ENCODE peak calls at places on chromosomes 11 and 22, in eight cellular contexts. H, Z, G, X, F, C, S and W are unnamed samples.

GRCh38 chr22:38734203-38735100 is 21.3 kb downstream of the SUN2 start:
- DNase-seq in H (no peak), Z (no peak), G (peak), X (no peak), F (no peak), C (no peak), S (no peak), W (no peak)

GRCh38 chr11:60762851-60763691 is 6.4 kb downstream of the MS4A15 start:
- DNase-seq in H (peak), Z (no peak), G (no peak), X (no peak), F (no peak), C (no peak), S (no peak), W (no peak)

GRCh38 chr11:20668844-20669832 is at the start of gene NELL1:
- DNase-seq in H (no peak), Z (peak), G (peak), X (no peak), F (no peak), C (no peak), S (no peak), W (no peak)

GRCh38 chr11:5712507-5712906 is 22.9 kb downstream of the TRIM22 start:
- DNase-seq in H (no peak), Z (peak), G (no peak), X (no peak), F (no peak), C (no peak), S (no peak), W (no peak)

GRCh38 chr11:5620606-5621521 is 3.9 kb upstream of the TRIM34 start:
- DNase-seq in H (no peak), Z (peak), G (no peak), X (no peak), F (peak), C (peak), S (peak), W (no peak)

GRCh38 chr11:110989734-110990133 is 255.8 kb upstream of the POU2AF2 start:
- DNase-seq in H (no peak), Z (peak), G (no peak), X (peak), F (peak), C (peak), S (no peak), W (no peak)

GRCh38 chr22:41526802-41527799 is 17.2 kb downstream of the POLR3H start:
- DNase-seq in H (no peak), Z (peak), G (no peak), X (peak), F (no peak), C (peak), S (no peak), W (no peak)

GRCh38 chr22:33874206-33874605 is 46.1 kb downstream of the LARGE1 start:
- DNase-seq in H (no peak), Z (no peak), G (no peak), X (no peak), F (no peak), C (no peak), S (no peak), W (no peak)

GRCh38 chr11:7577883-7578242 is 64.1 kb downstream of the PPFIBP2 start:
- DNase-seq in H (no peak), Z (peak), G (no peak), X (no peak), F (no peak), C (peak), S (no peak), W (no peak)

GRCh38 chr11:8250981-8251620 is 12.6 kb downstream of the LMO1 start:
- DNase-seq in H (no peak), Z (no peak), G (no peak), X (no peak), F (no peak), C (no peak), S (no peak), W (no peak)

GRCh38 chr11:130403301-130403804 is 25.1 kb downstream of the ADAMTS8 start:
- DNase-seq in H (no peak), Z (peak), G (no peak), X (peak), F (peak), C (peak), S (peak), W (peak)

GRCh38 chr11:21820176-21820575 is 372.7 kb upstream of the ANO5 start:
- DNase-seq in H (no peak), Z (no peak), G (no peak), X (no peak), F (no peak), C (no peak), S (no peak), W (no peak)

GRCh38 chr11:94127632-94128031 is 1.0 kb upstream of the PANX1 start:
- DNase-seq in H (no peak), Z (no peak), G (no peak), X (no peak), F (no peak), C (no peak), S (no peak), W (no peak)

GRCh38 chr11:121249039-121249663 is 43.4 kb upstream of the SC5D start:
- DNase-seq in H (no peak), Z (peak), G (no peak), X (no peak), F (no peak), C (peak), S (peak), W (peak)

GRCh38 chr11:8043756-8044155 is 37.3 kb upstream of the TUB start:
- DNase-seq in H (no peak), Z (no peak), G (no peak), X (no peak), F (no peak), C (no peak), S (no peak), W (no peak)

GRCh38 chr11:47864910-47865309 is 16.8 kb upstream of the NUP160 start:
- DNase-seq in H (no peak), Z (no peak), G (no peak), X (no peak), F (no peak), C (peak), S (no peak), W (no peak)

GRCh38 chr22:31952094-31952401 is 7.7 kb downstream of the YWHAH start:
- DNase-seq in H (no peak), Z (peak), G (no peak), X (no peak), F (no peak), C (no peak), S (no peak), W (no peak)

GRCh38 chr11:1305063-1305495 is 4.4 kb downstream of the TOLLIP start:
- DNase-seq in H (no peak), Z (no peak), G (no peak), X (no peak), F (no peak), C (no peak), S (no peak), W (no peak)

GRCh38 chr11:134843020-134843419 is 431.0 kb upstream of the B3GAT1 start:
- DNase-seq in H (no peak), Z (no peak), G (no peak), X (no peak), F (no peak), C (no peak), S (no peak), W (no peak)

GRCh38 chr22:50738649-50739227 is 734 bp downstream of the ACR start:
- DNase-seq in H (no peak), Z (no peak), G (no peak), X (no peak), F (no peak), C (no peak), S (no peak), W (no peak)

GRCh38 chr11:72191961-72192381 is at the start of gene FOLR1:
- DNase-seq in H (no peak), Z (no peak), G (no peak), X (no peak), F (no peak), C (no peak), S (no peak), W (no peak)

GRCh38 chr22:44399906-44400762 is 87.4 kb upstream of the SHISAL1 start:
- DNase-seq in H (no peak), Z (no peak), G (no peak), X (no peak), F (no peak), C (no peak), S (no peak), W (no peak)

GRCh38 chr11:79236541-79236971 is 204.3 kb downstream of the TENM4 start:
- DNase-seq in H (no peak), Z (peak), G (no peak), X (peak), F (peak), C (peak), S (no peak), W (no peak)

GRCh38 chr11:59822989-59823566 is 12.5 kb upstream of the MRPL16 start:
- DNase-seq in H (no peak), Z (peak), G (no peak), X (no peak), F (peak), C (peak), S (peak), W (no peak)

GRCh38 chr22:39151329-39151975 is 1.0 kb downstream of the CBX7 start:
- DNase-seq in H (no peak), Z (no peak), G (peak), X (peak), F (no peak), C (no peak), S (no peak), W (no peak)

GRCh38 chr22:36386900-36387663 is 685 bp downstream of the MYH9 start:
- DNase-seq in H (no peak), Z (no peak), G (peak), X (peak), F (no peak), C (no peak), S (no peak), W (no peak)

GRCh38 chr11:100240051-100240450 is 447.0 kb upstream of the ARHGAP42 start:
- DNase-seq in H (no peak), Z (no peak), G (no peak), X (no peak), F (no peak), C (no peak), S (no peak), W (no peak)
- H3K4me3 ChIP-seq in H (no peak), Z (no peak), G (no peak), X (no peak), F (no peak), C (no peak), S (no peak), W (no peak)

GRCh38 chr11:85596886-85597285 is 30.3 kb downstream of the DLG2 start:
- DNase-seq in H (no peak), Z (no peak), G (no peak), X (no peak), F (no peak), C (no peak), S (no peak), W (no peak)

GRCh38 chr11:85589373-85589772 is 37.8 kb downstream of the DLG2 start:
- DNase-seq in H (no peak), Z (no peak), G (no peak), X (no peak), F (no peak), C (no peak), S (peak), W (no peak)

GRCh38 chr11:85595285-85595884 is 31.8 kb downstream of the DLG2 start:
- DNase-seq in H (peak), Z (peak), G (no peak), X (no peak), F (peak), C (peak), S (no peak), W (no peak)

DNA sequence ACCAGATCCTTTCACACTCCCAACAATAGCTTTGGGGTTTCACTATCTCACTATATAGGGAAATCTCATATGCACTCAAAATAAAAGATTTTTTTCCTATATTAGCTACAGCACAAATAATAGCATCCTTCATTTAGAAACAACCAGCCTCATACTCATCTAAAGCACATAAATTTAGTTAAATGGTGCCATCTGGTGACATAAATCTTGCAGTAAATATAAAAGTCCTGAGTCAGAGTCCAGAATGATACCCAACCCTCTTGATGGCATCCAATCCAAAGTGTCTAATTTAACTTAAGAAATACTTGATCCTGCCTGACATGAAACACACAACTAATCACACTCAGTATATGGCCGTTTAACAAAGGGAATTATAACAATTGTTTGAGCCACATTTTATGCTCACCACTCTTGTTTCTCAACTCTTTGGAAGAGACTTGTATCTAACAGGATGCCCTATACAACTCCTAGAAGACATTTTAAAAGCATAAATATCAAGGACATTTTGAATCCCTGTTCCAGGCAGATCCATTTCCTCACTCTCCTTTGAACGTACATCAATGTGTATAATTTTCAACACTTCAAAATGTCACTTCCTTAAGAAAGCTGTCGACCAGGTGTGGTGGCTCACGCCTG is 36.2 kb downstream of the DLG2 start:
- DNase-seq in H (no peak), Z (peak), G (no peak), X (no peak), F (peak), C (peak), S (peak), W (no peak)
- TF ChIP-seq CTCF in H (no peak), Z (no peak), G (no peak), X (peak), F (peak), C (no peak), S (peak), W (peak)

GRCh38 chr22:25483931-25484330 is 80.5 kb upstream of the GRK3 start:
- DNase-seq in H (no peak), Z (no peak), G (no peak), X (no peak), F (no peak), C (no peak), S (no peak), W (no peak)
- H3K4me3 ChIP-seq in H (no peak), Z (no peak), G (no peak), X (no peak), F (no peak), C (no peak), S (no peak), W (no peak)

GRCh38 chr11:2870460-2870859 is 15.1 kb downstream of the CDKN1C start:
- DNase-seq in H (no peak), Z (no peak), G (no peak), X (no peak), F (no peak), C (no peak), S (no peak), W (no peak)
- TF ChIP-seq CTCF in H (no peak), Z (peak), G (no peak), X (no peak), F (no peak), C (no peak), S (peak), W (peak)

GRCh38 chr11:106644824-106645223 is 373.5 kb downstream of the GUCY1A2 start:
- DNase-seq in H (no peak), Z (peak), G (no peak), X (no peak), F (no peak), C (peak), S (peak), W (peak)

GRCh38 chr11:106642331-106642730 is 375.9 kb downstream of the GUCY1A2 start:
- DNase-seq in H (no peak), Z (peak), G (no peak), X (no peak), F (peak), C (peak), S (no peak), W (no peak)
- H3K4me3 ChIP-seq in H (no peak), Z (no peak), G (no peak), X (no peak), F (no peak), C (no peak), S (no peak), W (no peak)